ENCODE peak calls at places on chromosome 20, in five cellular contexts. P is amygdala; E is type B pancreatic cell; J is CD8-positive, alpha-beta memory T cell; G is GM03348. R is an unnamed sample.

GRCh38 chr20:36098364-36098763 is 56.2 kb upstream of the EPB41L1 start:
- DNase-seq in E (no peak), P (no peak), J (no peak), G (no peak), R (no peak)

GRCh38 chr20:30912006-30912660 is 345.3 kb upstream of the DEFB115 start:
- DNase-seq in J (no peak), G (no peak), P (no peak), E (no peak), R (no peak)

GRCh38 chr20:21518292-21518991 is 4.6 kb upstream of the NKX2-2 start:
- DNase-seq in P (no peak), G (no peak), E (peak), J (no peak), R (no peak)

GRCh38 chr20:14677455-14677854 is 340.0 kb upstream of the FLRT3 start:
- DNase-seq in G (no peak), J (no peak), P (no peak), E (no peak), R (no peak)

GRCh38 chr20:32924781-32925180 is 66.1 kb downstream of the EFCAB8 start:
- DNase-seq in P (no peak), E (peak), G (no peak), J (no peak), R (no peak)

GRCh38 chr20:467755-468154 is 5.4 kb upstream of the TBC1D20 start:
- DNase-seq in P (no peak), E (no peak), G (no peak), J (no peak), R (no peak)

GRCh38 chr20:64265201-64265600 is 9.7 kb downstream of the PCMTD2 start:
- DNase-seq in J (no peak), G (no peak), E (no peak), P (no peak), R (no peak)

GRCh38 chr20:62624325-62624690 is 18.0 kb upstream of the SLCO4A1 start:
- DNase-seq in G (no peak), E (no peak), P (no peak), J (no peak), R (no peak)

GRCh38 chr20:13822459-13822858 is 37.6 kb downstream of the NDUFAF5 start:
- DNase-seq in E (no peak), J (no peak), P (no peak), G (no peak), R (no peak)

GRCh38 chr20:16107172-16107870 is 465.9 kb downstream of the KIF16B start:
- DNase-seq in J (no peak), G (no peak), P (no peak), E (no peak), R (no peak)

GRCh38 chr20:10642859-10643559 is 30.8 kb downstream of the JAG1 start:
- DNase-seq in P (no peak), E (no peak), J (no peak), G (no peak), R (no peak)

GRCh38 chr20:45016089-45016641 is 49.9 kb downstream of the STK4 start:
- DNase-seq in G (peak), E (no peak), J (no peak), P (no peak), R (no peak)

GRCh38 chr20:7180261-7181045 is 413.0 kb downstream of the BMP2 start:
- DNase-seq in J (no peak), G (no peak), E (no peak), P (no peak), R (no peak)

GRCh38 chr20:63106765-63107448 is 100.1 kb upstream of the BHLHE23 start:
- DNase-seq in J (no peak), P (no peak), G (no peak), E (no peak), R (no peak)